ENCODE peak calls at places on chromosomes 1 and 21, in eight cellular contexts. E is HFFc6, L is endothelial cell, S is AG04450, B is WTC11, P is breast epithelium, I is HFF-Myc, M is lung. V is an unnamed sample.

GRCh38 chr1:220879509-220880366 is 495 bp downstream of the HLX start:
- DNase-seq in P (no peak), B (peak; percentile 41), I (no peak), L (peak; percentile 58), S (no peak), M (no peak), E (peak; percentile 32), V (peak; percentile 74)

GRCh38 chr21:45640001-45640887 is 3.3 kb upstream of the PCBP3 start:
- DNase-seq in L (no peak), M (no peak), E (no peak), I (no peak), P (no peak), B (no peak), S (no peak), V (peak; percentile 24)

GRCh38 chr1:221328371-221328770 is 413.5 kb downstream of the DUSP10 start:
- DNase-seq in L (no peak), P (no peak), B (no peak), S (no peak), E (no peak), I (no peak), M (no peak), V (no peak)

GRCh38 chr21:25811186-25811585 is 76.4 kb downstream of the GABPA start:
- DNase-seq in I (no peak), P (no peak), M (no peak), S (no peak), B (no peak), L (no peak), E (no peak), V (no peak)

GRCh38 chr1:8142955-8143629 is 117.0 kb upstream of the ERRFI1 start:
- DNase-seq in M (no peak), L (no peak), E (no peak), P (no peak), B (no peak), S (no peak), I (no peak), V (no peak)

GRCh38 chr1:28156821-28157220 is 19.7 kb downstream of the PTAFR start:
- DNase-seq in E (no peak), L (no peak), S (no peak), B (no peak), I (no peak), P (no peak), M (peak; percentile 67), V (no peak)

GRCh38 chr21:29205009-29205408 is 74.6 kb downstream of the MAP3K7CL start:
- DNase-seq in I (no peak), L (no peak), P (no peak), M (no peak), S (no peak), E (no peak), B (no peak), V (no peak)

GRCh38 chr1:185719021-185719420 is 15.2 kb upstream of the HMCN1 start:
- DNase-seq in B (peak; percentile 36), E (peak; percentile 96), S (peak; percentile 36), I (peak; percentile 82), P (peak; percentile 30), L (peak; percentile 24), M (no peak), V (no peak)

GRCh38 chr1:7171574-7171973 is 386.3 kb downstream of the CAMTA1 start:
- DNase-seq in S (no peak), P (no peak), L (no peak), I (no peak), E (no peak), B (no peak), M (no peak), V (no peak)

GRCh38 chr21:41552254-41552653 is 44.3 kb upstream of the TMPRSS2 start:
- DNase-seq in E (no peak), B (no peak), M (no peak), L (no peak), I (no peak), S (no peak), P (no peak), V (no peak)

GRCh38 chr1:223074427-223074826 is 68.6 kb downstream of the TLR5 start:
- DNase-seq in L (no peak), I (no peak), M (no peak), E (no peak), S (no peak), P (no peak), B (no peak), V (no peak)

GRCh38 chr1:20578721-20579380 is 10.0 kb upstream of the CDA start:
- DNase-seq in E (peak; percentile 37), M (no peak), S (no peak), P (no peak), L (no peak), B (no peak), I (no peak), V (no peak)

GRCh38 chr1:91502882-91503184 is 2.2 kb downstream of the CDC7 start:
- DNase-seq in M (no peak), S (no peak), I (no peak), L (no peak), E (no peak), P (no peak), B (no peak), V (peak; percentile 10)

GRCh38 chr1:11400155-11400554 is 78.8 kb upstream of the DISP3 start:
- DNase-seq in E (no peak), B (no peak), M (no peak), I (no peak), P (no peak), S (no peak), L (no peak), V (no peak)

GRCh38 chr21:18356801-18357200 is 46.8 kb downstream of the TMPRSS15 start:
- DNase-seq in L (no peak), P (no peak), M (no peak), S (no peak), E (no peak), B (no peak), I (no peak), V (no peak)

GRCh38 chr1:78472251-78472620 is 18.5 kb upstream of the PTGFR start:
- DNase-seq in L (no peak), B (no peak), E (no peak), I (no peak), S (no peak), M (no peak), P (no peak), V (no peak)

GRCh38 chr1:234970731-234971476 is 157.7 kb downstream of the TOMM20 start:
- DNase-seq in P (peak; percentile 84), E (peak; percentile 88), B (peak; percentile 76), M (peak; percentile 61), L (no peak), S (peak; percentile 97), I (peak; percentile 95), V (peak; percentile 43)

GRCh38 chr1:44267438-44267837 is 54.2 kb downstream of the DMAP1 start:
- DNase-seq in S (no peak), P (no peak), M (no peak), I (no peak), L (no peak), B (no peak), E (no peak), V (no peak)

GRCh38 chr1:236673284-236673919 is 12.9 kb upstream of the ACTN2 start:
- DNase-seq in E (no peak), S (no peak), L (no peak), P (no peak), I (no peak), M (no peak), B (no peak), V (no peak)

GRCh38 chr1:44239337-44239960 is 26.2 kb downstream of the DMAP1 start:
- DNase-seq in I (no peak), L (peak; percentile 44), P (no peak), E (peak; percentile 52), B (peak; percentile 43), M (no peak), S (no peak), V (no peak)

GRCh38 chr1:47935163-47935562 is 62.0 kb downstream of the TRABD2B start:
- DNase-seq in M (no peak), I (no peak), L (no peak), P (no peak), B (no peak), S (no peak), E (no peak), V (no peak)

GRCh38 chr1:211352985-211353515 is 26.4 kb downstream of the TRAF5 start:
- DNase-seq in S (no peak), P (no peak), B (peak; percentile 66), E (no peak), L (peak; percentile 38), I (no peak), M (peak; percentile 61), V (peak; percentile 69)

DNA sequence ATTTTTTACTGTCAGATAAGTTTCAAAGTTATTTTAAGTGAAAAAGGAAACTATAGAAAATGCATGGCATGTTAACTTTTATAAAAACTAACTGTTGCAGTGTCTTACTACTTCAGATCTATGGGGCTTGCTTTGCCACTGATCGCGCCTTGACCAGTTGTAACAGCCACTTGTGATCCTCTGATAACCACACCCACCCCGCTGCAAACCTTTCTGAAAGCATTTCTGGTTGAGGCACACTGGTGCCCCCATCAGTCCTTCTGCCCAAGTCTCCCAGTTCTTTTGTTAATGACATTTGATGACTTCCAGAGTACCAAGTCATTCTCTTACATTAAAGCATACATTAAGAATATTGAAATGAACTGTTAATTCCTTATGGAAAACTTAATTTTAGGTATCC is 64.9 kb downstream of the PRDM2 start:
- DNase-seq in I (no peak), P (no peak), L (no peak), S (no peak), E (no peak), B (no peak), M (no peak), V (no peak)
- TF ChIP-seq CTCF in I (no peak), P (no peak), L (no peak), S (no peak), E (no peak), B (no peak), M (no peak), V (peak; percentile 16)

DNA sequence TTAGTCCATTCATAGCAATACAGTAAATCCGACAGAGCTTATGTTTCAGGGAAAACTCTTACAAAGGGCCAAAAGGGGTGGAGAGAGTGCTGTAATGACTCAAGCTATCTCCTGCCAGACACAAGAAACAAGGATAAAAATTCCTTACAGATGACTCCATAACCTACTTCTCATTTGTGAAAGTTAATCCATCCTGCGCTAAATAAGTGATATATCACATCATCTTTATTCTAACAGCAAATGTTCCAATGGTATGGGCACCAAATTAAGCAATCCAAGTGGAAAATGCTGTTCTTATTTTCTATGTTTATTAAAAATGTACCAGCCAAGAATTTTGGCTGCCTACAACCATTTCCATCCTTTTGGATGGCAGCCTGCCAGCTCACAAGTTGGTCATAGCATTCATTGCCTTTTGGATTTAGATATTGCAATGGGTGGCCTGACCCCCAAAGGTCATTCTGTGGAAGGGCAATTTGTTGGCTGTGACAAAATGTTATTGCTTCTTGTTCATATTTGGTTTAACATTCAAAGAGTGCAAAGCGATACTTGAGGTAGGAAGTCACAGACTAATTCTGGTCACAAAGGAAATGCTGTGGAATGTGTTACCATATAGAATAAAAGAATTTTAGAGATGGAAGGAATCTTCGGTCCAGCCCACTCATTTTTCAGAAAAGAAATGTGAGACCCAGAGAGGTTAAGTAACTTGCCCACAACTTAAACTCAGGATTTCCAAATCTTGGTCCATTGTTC is 2.8 kb upstream of the ENAH start:
- DNase-seq in L (no peak), B (no peak), P (no peak), I (peak; percentile 92), M (peak; percentile 53), S (peak; percentile 93), E (peak; percentile 96), V (no peak)
- TF ChIP-seq CTCF in L (peak; percentile 26), B (no peak), P (no peak), I (no peak), M (no peak), S (no peak), E (peak; percentile 34), V (peak; percentile 15)

GRCh38 chr1:99180343-99180808 is 83.9 kb upstream of the PLPPR4 start:
- DNase-seq in I (peak; percentile 68), S (peak; percentile 51), L (peak; percentile 75), B (peak; percentile 77), E (peak; percentile 77), M (peak; percentile 71), P (peak; percentile 59), V (peak; percentile 35)
- TF ChIP-seq CTCF in I (peak; percentile 69), S (peak; percentile 84), L (peak; percentile 89), B (peak; percentile 78), E (peak; percentile 96), M (peak; percentile 66), P (peak; percentile 79), V (peak; percentile 75)

GRCh38 chr1:32470991-32471694 is 6.3 kb downstream of the ZBTB8B start:
- DNase-seq in E (no peak), I (no peak), B (peak; percentile 68), S (no peak), L (no peak), P (no peak), M (no peak), V (peak; percentile 66)
- TF ChIP-seq CTCF in E (peak; percentile 46), I (peak; percentile 7), B (no peak), S (no peak), L (no peak), P (no peak), M (no peak), V (peak; percentile 26)